ENCODE peak calls at places on chromosomes 13 and 19, in four cellular contexts. M is EL; H is NCI-H2081; E is stimulated activated CD8-positive, alpha-beta memory T cell treated with anti-CD3 and anti-CD28 coated beads, Interleukin-12 subunit alpha, Interleukin-12 subunit beta, amount 100 ng/mL, for 4 hours. W is an unnamed sample.

GRCh38 chr19:12331211-12331941 is 2.1 kb downstream of the ZNF563 start:
- DNase-seq in M (no peak), H (no peak), E (peak), W (peak)

GRCh38 chr19:42284641-42285341 is 15.7 kb downstream of the CIC start:
- DNase-seq in M (no peak), H (no peak), E (no peak), W (no peak)

GRCh38 chr19:610071-610800 is 20.6 kb downstream of the HCN2 start:
- DNase-seq in M (no peak), H (no peak), E (no peak), W (no peak)

GRCh38 chr13:48142437-48142836 is 47.5 kb upstream of the MED4 start:
- DNase-seq in M (no peak), H (no peak), E (no peak), W (peak)

GRCh38 chr19:17206736-17207581 is 8.2 kb upstream of the USE1 start:
- DNase-seq in M (no peak), H (no peak), E (no peak), W (no peak)

GRCh38 chr19:58354478-58355030 is 1.3 kb upstream of the A1BG start:
- DNase-seq in M (no peak), H (no peak), E (no peak), W (no peak)

GRCh38 chr19:39409886-39410619 is 2.4 kb upstream of the PLEKHG2 start:
- DNase-seq in M (peak), H (no peak), E (peak), W (peak)

GRCh38 chr19:33366917-33367316 is 6.6 kb upstream of the CEBPG start:
- DNase-seq in M (no peak), H (no peak), E (no peak), W (no peak)

GRCh38 chr19:15550847-15551182 is 42.5 kb downstream of the CYP4F22 start:
- DNase-seq in M (peak), H (no peak), E (no peak), W (no peak)

GRCh38 chr19:8373867-8374813 is 10.2 kb downstream of the ANGPTL4 start:
- DNase-seq in M (no peak), H (no peak), E (no peak), W (no peak)

GRCh38 chr19:53365899-53366493 is 491 bp downstream of the ZNF525 start:
- DNase-seq in M (no peak), H (no peak), E (peak), W (peak)

GRCh38 chr13:79423801-79424642 is 18.0 kb upstream of the RBM26 start:
- DNase-seq in M (peak), H (peak), E (no peak), W (peak)

GRCh38 chr13:73248711-73249580 is 190.1 kb downstream of the KLF5 start:
- DNase-seq in M (no peak), H (no peak), E (no peak), W (no peak)

GRCh38 chr19:37329686-37330085 is 41.2 kb upstream of the ZNF527 start:
- DNase-seq in M (no peak), H (no peak), E (no peak), W (no peak)